ENCODE peak calls at places on chromosome 22, in four cellular contexts. One of them, this sample, is unnamed.

GRCh38 chr22:40838486-40838885 is 18.0 kb downstream of the ST13 start:
- DNase-seq in activated T-cell treated with anti-CD3 and anti-CD28 coated beads for 1 hour: no peak
- DNase-seq in natural killer cell treated with Interleukin-12 subunit alpha and Interleukin-12 subunit beta and Interleukin-15 and Interleukin-18, amount 100 ng/mL, for 72 hours: no peak
- DNase-seq in stimulated activated effector memory CD8-positive, alpha-beta T cell treated with anti-CD3 and anti-CD28 coated beads, Interleukin-12 subunit alpha, Interleukin-12 subunit beta, amount 100 ng/mL, for 72 hours: no peak
- DNase-seq in this sample: no peak

GRCh38 chr22:44882226-44882905 is 127.4 kb downstream of the PHF21B start:
- DNase-seq in activated T-cell treated with anti-CD3 and anti-CD28 coated beads for 1 hour: no peak
- DNase-seq in natural killer cell treated with Interleukin-12 subunit alpha and Interleukin-12 subunit beta and Interleukin-15 and Interleukin-18, amount 100 ng/mL, for 72 hours: no peak
- DNase-seq in stimulated activated effector memory CD8-positive, alpha-beta T cell treated with anti-CD3 and anti-CD28 coated beads, Interleukin-12 subunit alpha, Interleukin-12 subunit beta, amount 100 ng/mL, for 72 hours: no peak
- DNase-seq in this sample: no peak

GRCh38 chr22:42065408-42066132 is 5.0 kb downstream of the NAGA start:
- DNase-seq in activated T-cell treated with anti-CD3 and anti-CD28 coated beads for 1 hour: no peak
- DNase-seq in natural killer cell treated with Interleukin-12 subunit alpha and Interleukin-12 subunit beta and Interleukin-15 and Interleukin-18, amount 100 ng/mL, for 72 hours: no peak
- DNase-seq in stimulated activated effector memory CD8-positive, alpha-beta T cell treated with anti-CD3 and anti-CD28 coated beads, Interleukin-12 subunit alpha, Interleukin-12 subunit beta, amount 100 ng/mL, for 72 hours: peak; percentile 42
- DNase-seq in this sample: no peak

GRCh38 chr22:21587803-21588611 is 20.5 kb downstream of the UBE2L3 start:
- DNase-seq in activated T-cell treated with anti-CD3 and anti-CD28 coated beads for 1 hour: no peak
- DNase-seq in natural killer cell treated with Interleukin-12 subunit alpha and Interleukin-12 subunit beta and Interleukin-15 and Interleukin-18, amount 100 ng/mL, for 72 hours: peak; percentile 81
- DNase-seq in stimulated activated effector memory CD8-positive, alpha-beta T cell treated with anti-CD3 and anti-CD28 coated beads, Interleukin-12 subunit alpha, Interleukin-12 subunit beta, amount 100 ng/mL, for 72 hours: peak; percentile 75
- DNase-seq in this sample: no peak

GRCh38 chr22:29157759-29158535 is 47.7 kb upstream of the EMID1 start:
- DNase-seq in activated T-cell treated with anti-CD3 and anti-CD28 coated beads for 1 hour: no peak
- DNase-seq in natural killer cell treated with Interleukin-12 subunit alpha and Interleukin-12 subunit beta and Interleukin-15 and Interleukin-18, amount 100 ng/mL, for 72 hours: no peak
- DNase-seq in stimulated activated effector memory CD8-positive, alpha-beta T cell treated with anti-CD3 and anti-CD28 coated beads, Interleukin-12 subunit alpha, Interleukin-12 subunit beta, amount 100 ng/mL, for 72 hours: no peak
- DNase-seq in this sample: no peak

GRCh38 chr22:27259390-27259789 is 542.2 kb downstream of the MN1 start:
- DNase-seq in activated T-cell treated with anti-CD3 and anti-CD28 coated beads for 1 hour: no peak
- DNase-seq in natural killer cell treated with Interleukin-12 subunit alpha and Interleukin-12 subunit beta and Interleukin-15 and Interleukin-18, amount 100 ng/mL, for 72 hours: no peak
- DNase-seq in stimulated activated effector memory CD8-positive, alpha-beta T cell treated with anti-CD3 and anti-CD28 coated beads, Interleukin-12 subunit alpha, Interleukin-12 subunit beta, amount 100 ng/mL, for 72 hours: no peak
- DNase-seq in this sample: no peak

GRCh38 chr22:49810363-49811013 is 17.2 kb downstream of the BRD1 start:
- DNase-seq in activated T-cell treated with anti-CD3 and anti-CD28 coated beads for 1 hour: no peak
- DNase-seq in natural killer cell treated with Interleukin-12 subunit alpha and Interleukin-12 subunit beta and Interleukin-15 and Interleukin-18, amount 100 ng/mL, for 72 hours: no peak
- DNase-seq in stimulated activated effector memory CD8-positive, alpha-beta T cell treated with anti-CD3 and anti-CD28 coated beads, Interleukin-12 subunit alpha, Interleukin-12 subunit beta, amount 100 ng/mL, for 72 hours: no peak
- DNase-seq in this sample: no peak

GRCh38 chr22:25623310-25623734 is 58.8 kb downstream of the GRK3 start:
- DNase-seq in activated T-cell treated with anti-CD3 and anti-CD28 coated beads for 1 hour: no peak
- DNase-seq in natural killer cell treated with Interleukin-12 subunit alpha and Interleukin-12 subunit beta and Interleukin-15 and Interleukin-18, amount 100 ng/mL, for 72 hours: no peak
- DNase-seq in stimulated activated effector memory CD8-positive, alpha-beta T cell treated with anti-CD3 and anti-CD28 coated beads, Interleukin-12 subunit alpha, Interleukin-12 subunit beta, amount 100 ng/mL, for 72 hours: peak; percentile 58
- DNase-seq in this sample: no peak

GRCh38 chr22:47601666-47602065 is 839.2 kb downstream of the TBC1D22A start:
- DNase-seq in activated T-cell treated with anti-CD3 and anti-CD28 coated beads for 1 hour: no peak
- DNase-seq in natural killer cell treated with Interleukin-12 subunit alpha and Interleukin-12 subunit beta and Interleukin-15 and Interleukin-18, amount 100 ng/mL, for 72 hours: peak; percentile 12
- DNase-seq in stimulated activated effector memory CD8-positive, alpha-beta T cell treated with anti-CD3 and anti-CD28 coated beads, Interleukin-12 subunit alpha, Interleukin-12 subunit beta, amount 100 ng/mL, for 72 hours: no peak
- DNase-seq in this sample: no peak

GRCh38 chr22:42805998-42806481 is 51.0 kb downstream of the ARFGAP3 start:
- DNase-seq in activated T-cell treated with anti-CD3 and anti-CD28 coated beads for 1 hour: no peak
- DNase-seq in natural killer cell treated with Interleukin-12 subunit alpha and Interleukin-12 subunit beta and Interleukin-15 and Interleukin-18, amount 100 ng/mL, for 72 hours: no peak
- DNase-seq in stimulated activated effector memory CD8-positive, alpha-beta T cell treated with anti-CD3 and anti-CD28 coated beads, Interleukin-12 subunit alpha, Interleukin-12 subunit beta, amount 100 ng/mL, for 72 hours: no peak
- DNase-seq in this sample: no peak

GRCh38 chr22:30290679-30291333 is 1.5 kb upstream of the CASTOR1 start:
- DNase-seq in activated T-cell treated with anti-CD3 and anti-CD28 coated beads for 1 hour: no peak
- DNase-seq in natural killer cell treated with Interleukin-12 subunit alpha and Interleukin-12 subunit beta and Interleukin-15 and Interleukin-18, amount 100 ng/mL, for 72 hours: no peak
- DNase-seq in stimulated activated effector memory CD8-positive, alpha-beta T cell treated with anti-CD3 and anti-CD28 coated beads, Interleukin-12 subunit alpha, Interleukin-12 subunit beta, amount 100 ng/mL, for 72 hours: no peak
- DNase-seq in this sample: peak; percentile 65

GRCh38 chr22:31329453-31330215 is 16.5 kb downstream of the PATZ1 start:
- DNase-seq in activated T-cell treated with anti-CD3 and anti-CD28 coated beads for 1 hour: no peak
- DNase-seq in natural killer cell treated with Interleukin-12 subunit alpha and Interleukin-12 subunit beta and Interleukin-15 and Interleukin-18, amount 100 ng/mL, for 72 hours: no peak
- DNase-seq in stimulated activated effector memory CD8-positive, alpha-beta T cell treated with anti-CD3 and anti-CD28 coated beads, Interleukin-12 subunit alpha, Interleukin-12 subunit beta, amount 100 ng/mL, for 72 hours: no peak
- DNase-seq in this sample: no peak

GRCh38 chr22:41474878-41475451 is 6.0 kb downstream of the ACO2 start:
- DNase-seq in activated T-cell treated with anti-CD3 and anti-CD28 coated beads for 1 hour: no peak
- DNase-seq in natural killer cell treated with Interleukin-12 subunit alpha and Interleukin-12 subunit beta and Interleukin-15 and Interleukin-18, amount 100 ng/mL, for 72 hours: no peak
- DNase-seq in stimulated activated effector memory CD8-positive, alpha-beta T cell treated with anti-CD3 and anti-CD28 coated beads, Interleukin-12 subunit alpha, Interleukin-12 subunit beta, amount 100 ng/mL, for 72 hours: no peak
- DNase-seq in this sample: no peak

GRCh38 chr22:35186492-35186891 is 70.8 kb upstream of the HMGXB4 start:
- DNase-seq in activated T-cell treated with anti-CD3 and anti-CD28 coated beads for 1 hour: no peak
- DNase-seq in natural killer cell treated with Interleukin-12 subunit alpha and Interleukin-12 subunit beta and Interleukin-15 and Interleukin-18, amount 100 ng/mL, for 72 hours: no peak
- DNase-seq in stimulated activated effector memory CD8-positive, alpha-beta T cell treated with anti-CD3 and anti-CD28 coated beads, Interleukin-12 subunit alpha, Interleukin-12 subunit beta, amount 100 ng/mL, for 72 hours: no peak
- DNase-seq in this sample: no peak

GRCh38 chr22:43897751-43898261 is 6.0 kb upstream of the PNPLA5 start:
- DNase-seq in activated T-cell treated with anti-CD3 and anti-CD28 coated beads for 1 hour: no peak
- DNase-seq in natural killer cell treated with Interleukin-12 subunit alpha and Interleukin-12 subunit beta and Interleukin-15 and Interleukin-18, amount 100 ng/mL, for 72 hours: no peak
- DNase-seq in stimulated activated effector memory CD8-positive, alpha-beta T cell treated with anti-CD3 and anti-CD28 coated beads, Interleukin-12 subunit alpha, Interleukin-12 subunit beta, amount 100 ng/mL, for 72 hours: no peak
- DNase-seq in this sample: peak; percentile 8

GRCh38 chr22:40323681-40324083 is 22.6 kb upstream of the ADSL start:
- DNase-seq in activated T-cell treated with anti-CD3 and anti-CD28 coated beads for 1 hour: no peak
- DNase-seq in natural killer cell treated with Interleukin-12 subunit alpha and Interleukin-12 subunit beta and Interleukin-15 and Interleukin-18, amount 100 ng/mL, for 72 hours: no peak
- DNase-seq in stimulated activated effector memory CD8-positive, alpha-beta T cell treated with anti-CD3 and anti-CD28 coated beads, Interleukin-12 subunit alpha, Interleukin-12 subunit beta, amount 100 ng/mL, for 72 hours: no peak
- DNase-seq in this sample: no peak

GRCh38 chr22:45194686-45195085 is 31.0 kb downstream of the NUP50 start:
- DNase-seq in activated T-cell treated with anti-CD3 and anti-CD28 coated beads for 1 hour: no peak
- DNase-seq in natural killer cell treated with Interleukin-12 subunit alpha and Interleukin-12 subunit beta and Interleukin-15 and Interleukin-18, amount 100 ng/mL, for 72 hours: no peak
- DNase-seq in stimulated activated effector memory CD8-positive, alpha-beta T cell treated with anti-CD3 and anti-CD28 coated beads, Interleukin-12 subunit alpha, Interleukin-12 subunit beta, amount 100 ng/mL, for 72 hours: no peak
- DNase-seq in this sample: no peak

GRCh38 chr22:38461414-38462081 is 6.3 kb upstream of the KDELR3 start:
- DNase-seq in activated T-cell treated with anti-CD3 and anti-CD28 coated beads for 1 hour: peak; percentile 23
- DNase-seq in natural killer cell treated with Interleukin-12 subunit alpha and Interleukin-12 subunit beta and Interleukin-15 and Interleukin-18, amount 100 ng/mL, for 72 hours: peak; percentile 72
- DNase-seq in stimulated activated effector memory CD8-positive, alpha-beta T cell treated with anti-CD3 and anti-CD28 coated beads, Interleukin-12 subunit alpha, Interleukin-12 subunit beta, amount 100 ng/mL, for 72 hours: peak; percentile 77
- DNase-seq in this sample: peak; percentile 79

GRCh38 chr22:50012201-50013181 is at the start of gene IL17REL:
- DNase-seq in activated T-cell treated with anti-CD3 and anti-CD28 coated beads for 1 hour: no peak
- DNase-seq in natural killer cell treated with Interleukin-12 subunit alpha and Interleukin-12 subunit beta and Interleukin-15 and Interleukin-18, amount 100 ng/mL, for 72 hours: peak; percentile 59
- DNase-seq in stimulated activated effector memory CD8-positive, alpha-beta T cell treated with anti-CD3 and anti-CD28 coated beads, Interleukin-12 subunit alpha, Interleukin-12 subunit beta, amount 100 ng/mL, for 72 hours: no peak
- DNase-seq in this sample: no peak

GRCh38 chr22:44272330-44272729 is 40.4 kb downstream of the SHISAL1 start:
- DNase-seq in activated T-cell treated with anti-CD3 and anti-CD28 coated beads for 1 hour: no peak
- DNase-seq in natural killer cell treated with Interleukin-12 subunit alpha and Interleukin-12 subunit beta and Interleukin-15 and Interleukin-18, amount 100 ng/mL, for 72 hours: no peak
- DNase-seq in stimulated activated effector memory CD8-positive, alpha-beta T cell treated with anti-CD3 and anti-CD28 coated beads, Interleukin-12 subunit alpha, Interleukin-12 subunit beta, amount 100 ng/mL, for 72 hours: no peak
- DNase-seq in this sample: no peak

GRCh38 chr22:49789289-49790141 is 38.2 kb downstream of the BRD1 start:
- DNase-seq in activated T-cell treated with anti-CD3 and anti-CD28 coated beads for 1 hour: peak; percentile 22
- DNase-seq in natural killer cell treated with Interleukin-12 subunit alpha and Interleukin-12 subunit beta and Interleukin-15 and Interleukin-18, amount 100 ng/mL, for 72 hours: no peak
- DNase-seq in stimulated activated effector memory CD8-positive, alpha-beta T cell treated with anti-CD3 and anti-CD28 coated beads, Interleukin-12 subunit alpha, Interleukin-12 subunit beta, amount 100 ng/mL, for 72 hours: no peak
- DNase-seq in this sample: no peak

GRCh38 chr22:50072714-50073538 is 12.3 kb downstream of the MLC1 start:
- DNase-seq in activated T-cell treated with anti-CD3 and anti-CD28 coated beads for 1 hour: no peak
- DNase-seq in natural killer cell treated with Interleukin-12 subunit alpha and Interleukin-12 subunit beta and Interleukin-15 and Interleukin-18, amount 100 ng/mL, for 72 hours: peak; percentile 59
- DNase-seq in stimulated activated effector memory CD8-positive, alpha-beta T cell treated with anti-CD3 and anti-CD28 coated beads, Interleukin-12 subunit alpha, Interleukin-12 subunit beta, amount 100 ng/mL, for 72 hours: no peak
- DNase-seq in this sample: no peak

GRCh38 chr22:26481694-26482093 is 1.9 kb downstream of the HPS4 start:
- DNase-seq in activated T-cell treated with anti-CD3 and anti-CD28 coated beads for 1 hour: no peak
- DNase-seq in natural killer cell treated with Interleukin-12 subunit alpha and Interleukin-12 subunit beta and Interleukin-15 and Interleukin-18, amount 100 ng/mL, for 72 hours: no peak
- DNase-seq in stimulated activated effector memory CD8-positive, alpha-beta T cell treated with anti-CD3 and anti-CD28 coated beads, Interleukin-12 subunit alpha, Interleukin-12 subunit beta, amount 100 ng/mL, for 72 hours: no peak
- DNase-seq in this sample: no peak

GRCh38 chr22:23681026-23681809 is 9.6 kb upstream of the RGL4 start:
- DNase-seq in activated T-cell treated with anti-CD3 and anti-CD28 coated beads for 1 hour: no peak
- DNase-seq in natural killer cell treated with Interleukin-12 subunit alpha and Interleukin-12 subunit beta and Interleukin-15 and Interleukin-18, amount 100 ng/mL, for 72 hours: no peak
- DNase-seq in stimulated activated effector memory CD8-positive, alpha-beta T cell treated with anti-CD3 and anti-CD28 coated beads, Interleukin-12 subunit alpha, Interleukin-12 subunit beta, amount 100 ng/mL, for 72 hours: no peak
- DNase-seq in this sample: no peak

GRCh38 chr22:44298331-44299087 is 14.2 kb downstream of the SHISAL1 start:
- DNase-seq in activated T-cell treated with anti-CD3 and anti-CD28 coated beads for 1 hour: no peak
- DNase-seq in natural killer cell treated with Interleukin-12 subunit alpha and Interleukin-12 subunit beta and Interleukin-15 and Interleukin-18, amount 100 ng/mL, for 72 hours: no peak
- DNase-seq in stimulated activated effector memory CD8-positive, alpha-beta T cell treated with anti-CD3 and anti-CD28 coated beads, Interleukin-12 subunit alpha, Interleukin-12 subunit beta, amount 100 ng/mL, for 72 hours: no peak
- DNase-seq in this sample: no peak

This sample was measured in ACHN.